ENCODE peak calls at places on chromosomes 1 and 21, in nine cellular contexts. N is activated T-helper 1 cell treated with anti-CD3 and anti-CD28 coated beads, Interleukin-12 subunit alpha, Interleukin-12 subunit beta, Interleukin-2, Interleukin-4 antibody, amounts not matched to agents 30 ng/mL and 10 ng/mL and 1 ng/mL, durations not matched to agents 14 hours and 24 hours and 36 hours; B is left ventricle myocardium inferior; Q is neural crest cell; H is caudate nucleus; D is glutamatergic neuron; C is WTC11; F is GM19239; G is stimulated activated CD4-positive, alpha-beta T cell treated with anti-CD3 and anti-CD28 coated beads, Interleukin-2, amount 100 ng/mL, for 4 hours. O is an unnamed sample.

GRCh38 chr1:234605983-234606730 is 3.8 kb downstream of the IRF2BP2 start:
- DNase-seq in N (peak), B (peak), Q (no peak), H (peak), D (no peak), C (no peak), F (no peak), G (peak), O (no peak)

GRCh38 chr1:23577056-23577985 is 18.0 kb upstream of the ID3 start:
- DNase-seq in N (no peak), B (no peak), Q (no peak), H (no peak), D (no peak), C (no peak), F (peak), G (no peak), O (no peak)

GRCh38 chr1:83596331-83596730 is 402.6 kb downstream of the TTLL7 start:
- DNase-seq in N (no peak), B (no peak), Q (no peak), H (no peak), D (no peak), C (no peak), F (no peak), G (no peak), O (no peak)

GRCh38 chr1:189939967-189940366 is 537.7 kb downstream of the BRINP3 start:
- DNase-seq in N (no peak), B (no peak), Q (no peak), H (no peak), D (no peak), C (no peak), F (no peak), G (no peak), O (no peak)

GRCh38 chr1:86395771-86396502 is at the start of gene ODF2L:
- DNase-seq in N (peak), B (peak), Q (peak), H (peak), D (peak), C (peak), F (peak), G (peak), O (peak)

GRCh38 chr21:46008893-46009635 is 27.5 kb downstream of the COL6A1 start:
- DNase-seq in N (no peak), B (no peak), Q (no peak), H (no peak), D (no peak), C (no peak), F (no peak), G (no peak), O (no peak)

GRCh38 chr1:89489037-89489729 is 35.4 kb upstream of the LRRC8B start:
- DNase-seq in N (no peak), B (no peak), Q (no peak), H (no peak), D (no peak), C (no peak), F (no peak), G (no peak), O (no peak)

GRCh38 chr1:89198500-89199072 is at the start of gene GBP4:
- DNase-seq in N (peak), B (peak), Q (no peak), H (no peak), D (no peak), C (peak), F (peak), G (peak), O (no peak)

GRCh38 chr1:91736999-91737615 is 148.8 kb downstream of the TGFBR3 start:
- DNase-seq in N (no peak), B (no peak), Q (no peak), H (no peak), D (no peak), C (no peak), F (no peak), G (no peak), O (peak)

GRCh38 chr1:47705517-47706130 is 267.8 kb downstream of the FOXD2 start:
- DNase-seq in N (no peak), B (no peak), Q (no peak), H (no peak), D (no peak), C (no peak), F (no peak), G (no peak), O (no peak)

GRCh38 chr1:165369255-165369848 is 12.8 kb upstream of the LMX1A start:
- DNase-seq in N (peak), B (peak), Q (peak), H (peak), D (peak), C (peak), F (no peak), G (peak), O (peak)

GRCh38 chr1:85372683-85373446 is 92.1 kb downstream of the DDAH1 start:
- DNase-seq in N (no peak), B (no peak), Q (no peak), H (no peak), D (no peak), C (no peak), F (no peak), G (no peak), O (no peak)

GRCh38 chr1:245810181-245810727 is 655.5 kb downstream of the KIF26B start:
- DNase-seq in N (no peak), B (no peak), Q (no peak), H (no peak), D (no peak), C (no peak), F (no peak), G (no peak), O (no peak)

GRCh38 chr1:217562229-217562878 is 68.5 kb downstream of the GPATCH2 start:
- DNase-seq in N (no peak), B (no peak), Q (no peak), H (no peak), D (no peak), C (no peak), F (no peak), G (no peak), O (no peak)

GRCh38 chr1:86750530-86750929 is 46.2 kb downstream of the SH3GLB1 start:
- DNase-seq in N (no peak), B (no peak), Q (no peak), H (no peak), D (no peak), C (no peak), F (no peak), G (no peak), O (no peak)

O was measured in HEK293T.